ENCODE peak calls at places on chromosomes 5 and 9, in ten cellular contexts. S, P, E, T, U, H, B, C, W and D are unnamed samples. For H3K4me1, the result is how much of the 10 kb centered on the place peaks cover.

GRCh38 chr5:132853323-132853722 is 12.9 kb downstream of the GDF9 start:
- DNase-seq in S (no peak), P (no peak), E (no peak), T (no peak), U (no peak), H (no peak), B (no peak), C (no peak), W (no peak), D (no peak)

GRCh38 chr9:96484521-96484931 is 34.6 kb downstream of the HABP4 start:
- DNase-seq in S (no peak), P (no peak), E (peak), T (no peak), U (no peak), H (no peak), B (no peak), C (no peak), W (no peak), D (no peak)

GRCh38 chr9:22274477-22274876 is 172.1 kb upstream of the DMRTA1 start:
- DNase-seq in S (no peak), P (no peak), E (no peak), T (no peak), U (no peak), H (no peak), B (no peak), C (no peak), W (no peak), D (no peak)

GRCh38 chr9:68507098-68507795 is 33.4 kb downstream of the TMEM252 start:
- DNase-seq in S (no peak), P (no peak), E (no peak), T (no peak), U (peak), H (no peak), B (no peak), C (no peak), W (no peak), D (no peak)

GRCh38 chr5:10655041-10655685 is 91.3 kb downstream of the ANKRD33B start:
- DNase-seq in S (no peak), P (no peak), E (peak), T (no peak), U (peak), H (no peak), B (no peak), C (no peak), W (no peak), D (peak)

GRCh38 chr9:70510157-70510770 is 95.8 kb upstream of the KLF9 start:
- DNase-seq in S (peak), P (peak), E (peak), T (no peak), U (peak), H (no peak), B (no peak), C (no peak), W (peak), D (no peak)

GRCh38 chr5:89440670-89441069 is 557.7 kb upstream of the MEF2C start:
- DNase-seq in S (no peak), P (no peak), E (no peak), T (no peak), U (no peak), H (no peak), B (no peak), C (no peak), W (no peak), D (no peak)

GRCh38 chr5:74918232-74918669 is 52.1 kb upstream of the FAM169A start:
- DNase-seq in S (no peak), P (no peak), E (no peak), T (no peak), U (no peak), H (no peak), B (no peak), C (no peak), W (no peak), D (no peak)

GRCh38 chr5:116371935-116372334 is 202.7 kb downstream of the SEMA6A start:
- DNase-seq in S (no peak), P (no peak), E (no peak), T (no peak), U (no peak), H (no peak), B (no peak), C (no peak), W (no peak), D (no peak)

GRCh38 chr9:114035221-114035844 is 42.8 kb downstream of the AMBP start:
- DNase-seq in S (no peak), P (peak), E (no peak), T (no peak), U (no peak), H (no peak), B (no peak), C (no peak), W (no peak), D (no peak)

GRCh38 chr9:120869360-120869687 is 7.7 kb downstream of the PHF19 start:
- DNase-seq in S (no peak), P (no peak), E (no peak), T (no peak), U (no peak), H (no peak), B (no peak), C (no peak), W (no peak), D (no peak)

GRCh38 chr9:81801190-81801589 is 111.8 kb upstream of the TLE1 start:
- DNase-seq in S (no peak), P (no peak), E (peak), T (no peak), U (no peak), H (no peak), B (no peak), C (no peak), W (no peak), D (no peak)

GRCh38 chr5:135242021-135242480 is 157.0 kb downstream of the MACROH2A1 start:
- DNase-seq in S (no peak), P (peak), E (peak), T (no peak), U (no peak), H (no peak), B (no peak), C (no peak), W (no peak), D (peak)

GRCh38 chr5:55575815-55576583 is 41.2 kb upstream of the PLPP1 start:
- DNase-seq in S (no peak), P (no peak), E (peak), T (no peak), U (no peak), H (no peak), B (no peak), C (no peak), W (no peak), D (no peak)

GRCh38 chr5:135468086-135468485 is 15.9 kb upstream of the TIFAB start:
- DNase-seq in S (peak), P (no peak), E (no peak), T (no peak), U (no peak), H (no peak), B (no peak), C (no peak), W (no peak), D (no peak)

GRCh38 chr9:133171161-133171955 is 7.6 kb upstream of the GBGT1 start:
- DNase-seq in S (no peak), P (no peak), E (no peak), T (no peak), U (no peak), H (no peak), B (no peak), C (no peak), W (no peak), D (no peak)

GRCh38 chr9:29176786-29177185 is 1603.5 kb upstream of the C9orf72 start:
- DNase-seq in S (no peak), P (no peak), E (no peak), T (no peak), U (no peak), H (no peak), B (no peak), C (no peak), W (no peak), D (no peak)

GRCh38 chr9:126499005-126499910 is 114.5 kb upstream of the LMX1B start:
- DNase-seq in S (no peak), P (peak), E (peak), T (no peak), U (peak), H (peak), B (no peak), C (no peak), W (peak), D (peak)

GRCh38 chr9:132757031-132757430 is 86.8 kb downstream of the GTF3C4 start:
- DNase-seq in S (no peak), P (no peak), E (no peak), T (no peak), U (no peak), H (no peak), B (no peak), C (no peak), W (no peak), D (no peak)

GRCh38 chr9:127910613-127911205 is 6.1 kb downstream of the ST6GALNAC4 start:
- DNase-seq in S (no peak), P (no peak), E (peak), T (no peak), U (no peak), H (no peak), B (no peak), C (no peak), W (peak), D (no peak)

GRCh38 chr5:76204713-76205112 is 121.5 kb downstream of the SV2C start:
- DNase-seq in S (no peak), P (peak), E (no peak), T (no peak), U (no peak), H (no peak), B (no peak), C (no peak), W (peak), D (no peak)

GRCh38 chr5:177370488-177371119 is 12.9 kb downstream of the RGS14 start:
- DNase-seq in S (peak), P (peak), E (peak), T (peak), U (peak), H (peak), B (peak), C (no peak), W (peak), D (peak)

DNA sequence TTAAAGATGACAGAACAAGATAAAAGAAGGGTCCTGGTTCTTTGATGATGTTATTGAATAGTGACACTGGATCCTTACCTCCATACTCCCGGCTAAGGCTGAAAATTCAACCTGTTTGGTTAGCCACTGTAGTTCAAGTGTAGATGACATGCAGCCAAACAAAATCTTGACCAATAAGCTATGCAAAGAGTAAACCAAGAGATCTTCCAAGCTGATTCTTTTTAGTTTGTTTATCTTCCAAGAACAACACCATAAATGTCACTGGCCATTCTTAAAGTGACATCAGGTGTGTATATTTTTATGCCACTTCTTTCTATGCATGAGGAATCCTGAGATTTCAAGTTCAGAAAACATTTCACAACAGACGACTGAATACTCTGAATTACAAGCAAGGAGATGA is 141.5 kb upstream of the FST start:
- DNase-seq in S (no peak), P (no peak), E (no peak), T (no peak), U (no peak), H (no peak), B (no peak), C (no peak), W (no peak), D (no peak)
- H3K4me1 ChIP-seq in S (under half), P (under half), E (under half), T (under half), U (under half), H (under half), B (under half), C (under half), W (under half), D (under half)

DNA sequence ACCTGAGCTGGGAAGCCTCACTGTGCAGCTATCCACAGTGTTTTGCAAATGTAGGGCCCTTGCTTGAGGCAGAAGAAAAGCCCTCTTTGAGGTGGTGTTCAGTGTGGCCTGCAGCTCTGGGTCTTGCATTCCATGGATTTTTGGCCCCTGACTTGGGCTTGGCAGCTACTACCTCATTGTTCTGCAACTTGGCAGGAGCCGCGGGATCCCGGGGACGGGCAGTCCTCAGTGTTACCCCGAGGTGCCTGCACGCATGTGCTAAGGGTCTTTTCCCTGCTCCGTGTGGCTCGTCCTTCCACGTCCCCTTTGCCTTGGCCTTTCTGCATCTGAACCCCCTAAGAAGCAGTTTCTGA is 39.8 kb downstream of the NEK6 start:
- DNase-seq in S (peak), P (peak), E (peak), T (peak), U (no peak), H (no peak), B (peak), C (no peak), W (peak), D (peak)
- H3K4me1 ChIP-seq in S (under half), P (under half), E (half or more), T (half or more), U (under half), H (under half), B (half or more), C (under half), W (half or more), D (half or more)

GRCh38 chr5:151153766-151154272 is 3.8 kb downstream of the ANXA6 start:
- DNase-seq in S (no peak), P (no peak), E (no peak), T (no peak), U (no peak), H (no peak), B (no peak), C (no peak), W (no peak), D (no peak)
- H3K4me1 ChIP-seq in S (under half), P (under half), E (under half), T (half or more), U (under half), H (half or more), B (half or more), C (half or more), W (half or more), D (under half)

GRCh38 chr5:2133936-2134335 is 251.2 kb upstream of the IRX4 start:
- DNase-seq in S (no peak), P (no peak), E (no peak), T (no peak), U (no peak), H (no peak), B (no peak), C (no peak), W (no peak), D (no peak)

GRCh38 chr5:2131826-2132496 is 249.2 kb upstream of the IRX4 start:
- DNase-seq in S (no peak), P (no peak), E (no peak), T (no peak), U (no peak), H (no peak), B (no peak), C (no peak), W (no peak), D (peak)

GRCh38 chr5:2134543-2135299 is 252.0 kb upstream of the IRX4 start:
- DNase-seq in S (no peak), P (peak), E (no peak), T (no peak), U (no peak), H (no peak), B (no peak), C (no peak), W (no peak), D (no peak)

GRCh38 chr5:2132497-2132847 is 249.7 kb upstream of the IRX4 start:
- DNase-seq in S (no peak), P (no peak), E (no peak), T (no peak), U (no peak), H (no peak), B (no peak), C (no peak), W (no peak), D (no peak)

GRCh38 chr5:2133080-2133479 is 250.4 kb upstream of the IRX4 start:
- DNase-seq in S (no peak), P (no peak), E (no peak), T (no peak), U (no peak), H (no peak), B (no peak), C (no peak), W (no peak), D (no peak)
- H3K4me1 ChIP-seq in S (under half), P (under half), E (under half), T (under half), U (under half), H (under half), B (under half), C (under half), W (under half), D (under half)

GRCh38 chr9:18811171-18811570 is 221.8 kb downstream of the SAXO1 start:
- DNase-seq in S (no peak), P (no peak), E (no peak), T (no peak), U (no peak), H (no peak), B (no peak), C (no peak), W (no peak), D (no peak)

GRCh38 chr9:18806277-18806676 is 226.7 kb downstream of the SAXO1 start:
- DNase-seq in S (no peak), P (no peak), E (no peak), T (no peak), U (no peak), H (no peak), B (no peak), C (no peak), W (no peak), D (no peak)

GRCh38 chr9:18805386-18805785 is 227.6 kb downstream of the SAXO1 start:
- DNase-seq in S (no peak), P (no peak), E (no peak), T (no peak), U (no peak), H (no peak), B (no peak), C (no peak), W (no peak), D (no peak)

GRCh38 chr9:18810581-18810980 is 222.4 kb downstream of the SAXO1 start:
- DNase-seq in S (no peak), P (no peak), E (no peak), T (no peak), U (no peak), H (no peak), B (no peak), C (no peak), W (no peak), D (no peak)
- H3K4me1 ChIP-seq in S (under half), P (under half), E (under half), T (under half), U (under half), H (under half), B (under half), C (under half), W (under half), D (under half)

GRCh38 chr5:8943301-8943700 is 602.6 kb downstream of the SEMA5A start:
- DNase-seq in S (no peak), P (no peak), E (peak), T (no peak), U (no peak), H (no peak), B (no peak), C (no peak), W (no peak), D (no peak)
- H3K4me1 ChIP-seq in S (under half), P (under half), E (under half), T (under half), U (under half), H (under half), B (under half), C (under half), W (under half), D (under half)

GRCh38 chr5:172412724-172413260 is 41.5 kb downstream of the SH3PXD2B start:
- DNase-seq in S (peak), P (no peak), E (peak), T (peak), U (peak), H (no peak), B (peak), C (no peak), W (peak), D (peak)

GRCh38 chr5:172407861-172408260 is 46.5 kb downstream of the SH3PXD2B start:
- DNase-seq in S (no peak), P (no peak), E (peak), T (no peak), U (no peak), H (no peak), B (no peak), C (no peak), W (no peak), D (no peak)

GRCh38 chr5:172410839-172411238 is 43.5 kb downstream of the SH3PXD2B start:
- DNase-seq in S (no peak), P (no peak), E (peak), T (no peak), U (no peak), H (no peak), B (no peak), C (no peak), W (no peak), D (no peak)

GRCh38 chr5:172411423-172412111 is 42.8 kb downstream of the SH3PXD2B start:
- DNase-seq in S (no peak), P (no peak), E (peak), T (no peak), U (no peak), H (no peak), B (no peak), C (no peak), W (peak), D (no peak)

DNA sequence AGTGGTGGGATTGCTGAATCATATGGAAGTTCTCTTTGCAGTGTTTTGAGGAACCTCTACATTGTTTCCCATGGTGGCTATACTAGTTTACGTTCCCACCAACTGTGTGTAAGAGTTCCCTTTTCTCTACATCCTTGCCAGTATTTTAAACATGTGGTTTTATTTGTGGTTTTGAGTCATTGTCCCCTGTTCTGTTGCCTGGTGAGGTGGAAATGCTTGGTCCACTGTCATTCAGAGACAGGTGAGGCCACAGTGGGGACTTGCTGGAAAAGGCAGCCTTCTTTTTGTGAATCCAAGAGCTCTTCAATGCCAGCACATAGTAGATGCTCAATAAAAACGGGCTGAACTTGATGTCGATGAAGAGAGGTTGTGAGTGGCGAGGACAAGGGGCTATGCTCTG is 44.2 kb downstream of the SH3PXD2B start:
- DNase-seq in S (no peak), P (no peak), E (peak), T (no peak), U (no peak), H (no peak), B (no peak), C (no peak), W (no peak), D (peak)
- H3K4me1 ChIP-seq in S (under half), P (under half), E (under half), T (half or more), U (under half), H (under half), B (half or more), C (under half), W (half or more), D (under half)

DNA sequence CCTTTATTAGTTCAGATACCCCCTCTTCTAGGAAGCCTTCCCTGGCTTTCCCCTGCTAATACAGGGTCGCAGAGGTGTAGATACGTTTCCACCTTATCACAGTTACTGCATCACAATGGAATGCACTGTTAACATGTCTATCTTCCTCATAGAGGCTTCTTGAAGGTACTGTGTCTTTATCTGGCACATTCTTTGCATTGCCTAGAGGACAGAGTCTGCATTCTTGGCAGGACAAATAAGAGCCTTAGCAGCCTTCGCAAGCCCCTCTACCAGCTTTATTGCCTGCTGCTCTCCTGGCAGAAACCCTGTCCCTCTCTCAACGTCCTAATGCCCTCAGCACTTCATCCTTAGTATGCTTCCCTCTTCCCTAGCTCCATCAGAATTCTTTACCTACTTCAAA is 31.6 kb downstream of the SLC1A3 start:
- DNase-seq in S (no peak), P (peak), E (no peak), T (no peak), U (no peak), H (no peak), B (no peak), C (no peak), W (no peak), D (no peak)
- H3K4me1 ChIP-seq in S (under half), P (under half), E (under half), T (under half), U (under half), H (under half), B (under half), C (under half), W (under half), D (under half)

DNA sequence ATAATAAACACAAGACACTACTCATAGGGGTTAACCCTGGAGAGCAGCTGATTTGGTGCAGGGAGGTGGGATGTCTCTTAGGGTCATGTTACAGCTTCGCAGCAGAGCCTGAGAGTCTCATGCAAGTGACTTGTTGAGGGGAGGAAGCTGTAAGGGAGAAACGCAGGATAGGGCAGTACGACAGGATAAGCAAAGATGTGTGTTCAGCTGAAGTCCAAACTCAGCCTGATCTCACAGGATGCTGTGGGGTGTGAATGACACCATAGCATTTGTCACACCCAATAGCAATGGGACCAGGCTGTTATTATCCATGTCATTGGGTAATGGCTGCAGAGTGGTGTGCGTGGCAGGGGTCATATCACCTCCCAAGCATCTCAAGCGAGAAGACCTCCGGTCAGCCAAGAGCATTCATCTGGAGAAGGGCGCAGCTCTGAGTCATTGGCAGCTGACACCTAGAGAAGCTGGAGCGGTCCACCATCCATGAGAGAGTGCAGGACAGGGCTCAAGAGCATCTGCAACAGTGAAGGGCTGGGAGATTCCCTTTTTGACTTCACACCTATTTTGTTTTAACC is 49.2 kb upstream of the RPL26L1 start:
- DNase-seq in S (no peak), P (no peak), E (peak), T (no peak), U (no peak), H (no peak), B (no peak), C (no peak), W (no peak), D (no peak)
- H3K4me1 ChIP-seq in S (under half), P (under half), E (under half), T (under half), U (under half), H (under half), B (half or more), C (under half), W (under half), D (under half)